ENCODE peak calls at places on chromosomes 1 and 21, in seven cellular contexts. K is T-helper 1 cell; V is NCI-H345; T is cardiac muscle cell; A is cardiac septum; I is stimulated activated CD4-positive, alpha-beta T cell treated with anti-CD3 and anti-CD28 coated beads, TNF-alpha, amount 100 ng/mL, for 24 hours; L is HCT116. J is an unnamed sample.

GRCh38 chr1:43034778-43035177 is 76.1 kb upstream of the SLC2A1 start:
- DNase-seq in V (no peak), I (no peak), L (no peak), K (no peak), A (no peak), T (no peak), J (no peak)

GRCh38 chr1:154463512-154463990 is 38.5 kb upstream of the TDRD10 start:
- DNase-seq in L (no peak), T (no peak), I (peak; percentile 34), A (peak; percentile 56), K (peak; percentile 32), V (no peak), J (no peak)

GRCh38 chr1:10915594-10915993 is 96.9 kb upstream of the TARDBP start:
- DNase-seq in T (no peak), V (no peak), I (no peak), L (no peak), A (no peak), K (no peak), J (no peak)

GRCh38 chr1:225454733-225455132 is 26.9 kb upstream of the LBR start:
- DNase-seq in K (no peak), I (peak; percentile 88), A (no peak), T (peak; percentile 69), V (peak; percentile 60), L (peak; percentile 62), J (peak; percentile 82)

GRCh38 chr1:29157269-29157601 is 24.5 kb downstream of the SRSF4 start:
- DNase-seq in A (no peak), L (no peak), V (no peak), K (no peak), T (no peak), I (no peak), J (no peak)

GRCh38 chr1:76881726-76882125 is 14.4 kb downstream of the ST6GALNAC5 start:
- DNase-seq in V (no peak), A (no peak), I (no peak), K (no peak), L (no peak), T (no peak), J (no peak)

GRCh38 chr1:178258521-178258920 is 164.6 kb downstream of the RASAL2 start:
- DNase-seq in T (no peak), I (no peak), V (no peak), A (no peak), L (no peak), K (no peak), J (no peak)

GRCh38 chr21:26918318-26919065 is 48.4 kb downstream of the ADAMTS5 start:
- DNase-seq in I (no peak), L (no peak), K (no peak), A (no peak), T (peak; percentile 3), V (no peak), J (no peak)

GRCh38 chr1:109756848-109757521 is 6.7 kb downstream of the EPS8L3 start:
- DNase-seq in I (no peak), T (no peak), V (no peak), K (no peak), L (no peak), A (no peak), J (no peak)

GRCh38 chr1:203672354-203672753 is 45.7 kb downstream of the ATP2B4 start:
- DNase-seq in V (no peak), L (no peak), A (peak; percentile 84), T (peak; percentile 71), I (no peak), K (no peak), J (no peak)

GRCh38 chr1:186244825-186245224 is 130.2 kb downstream of the TPR start:
- DNase-seq in T (peak; percentile 43), V (no peak), L (no peak), I (no peak), K (no peak), A (no peak), J (no peak)

GRCh38 chr1:235101558-235102258 is 26.9 kb downstream of the TOMM20 start:
- DNase-seq in K (no peak), A (no peak), V (no peak), I (no peak), L (no peak), T (no peak), J (no peak)

GRCh38 chr1:173503391-173503790 is 26.3 kb downstream of the PRDX6 start:
- DNase-seq in I (no peak), L (no peak), A (no peak), K (no peak), T (peak; percentile 68), V (peak; percentile 54), J (no peak)

GRCh38 chr1:110671323-110671722 is 3.4 kb downstream of the KCNA3 start:
- DNase-seq in L (no peak), A (no peak), K (no peak), V (peak; percentile 3), T (no peak), I (no peak), J (no peak)

GRCh38 chr21:45894107-45894810 is 87.3 kb upstream of the COL6A1 start:
- DNase-seq in L (no peak), K (no peak), A (no peak), T (peak; percentile 81), I (no peak), V (no peak), J (no peak)

GRCh38 chr1:101769520-101769919 is 227.2 kb downstream of the OLFM3 start:
- DNase-seq in I (no peak), A (no peak), T (peak; percentile 12), L (no peak), V (peak; percentile 3), K (no peak), J (no peak)

GRCh38 chr1:51518033-51518729 is 885 bp downstream of the EPS15 start:
- DNase-seq in K (peak; percentile 33), A (peak; percentile 84), L (no peak), I (no peak), V (peak; percentile 63), T (peak; percentile 34), J (peak; percentile 38)

GRCh38 chr1:36653850-36654249 is 171.1 kb upstream of the CSF3R start:
- DNase-seq in T (peak; percentile 82), A (peak; percentile 75), L (no peak), V (peak; percentile 5), I (no peak), K (no peak), J (no peak)

GRCh38 chr1:167130782-167131520 is 37.1 kb downstream of the STYXL2 start:
- DNase-seq in T (no peak), L (no peak), A (no peak), K (no peak), I (no peak), V (no peak), J (no peak)

GRCh38 chr1:220700591-220701179 is 10.5 kb downstream of the C1orf115 start:
- DNase-seq in A (no peak), K (no peak), I (no peak), V (peak; percentile 29), T (peak; percentile 64), L (no peak), J (no peak)

GRCh38 chr1:244341455-244342450 is 110.0 kb downstream of the ADSS2 start:
- DNase-seq in A (no peak), L (no peak), T (peak; percentile 27), K (no peak), I (no peak), V (peak; percentile 83), J (peak; percentile 15)

GRCh38 chr21:44939532-44940115 is at the start of gene SLX9:
- DNase-seq in T (peak; percentile 86), V (peak; percentile 92), L (peak; percentile 48), K (peak; percentile 63), A (peak; percentile 85), I (peak; percentile 62), J (peak; percentile 61)

GRCh38 chr1:116255486-116255885 is 117.6 kb upstream of the ATP1A1 start:
- DNase-seq in L (no peak), V (no peak), A (no peak), I (no peak), K (no peak), T (no peak), J (no peak)

GRCh38 chr1:147334292-147334691 is 91.8 kb downstream of the CHD1L start:
- DNase-seq in T (peak; percentile 3), V (no peak), A (no peak), L (no peak), K (no peak), I (no peak), J (no peak)

GRCh38 chr1:156337052-156337887 is 822 bp downstream of the CCT3 start:
- DNase-seq in I (no peak), A (no peak), K (no peak), L (no peak), V (no peak), T (no peak), J (no peak)

GRCh38 chr1:154803203-154803920 is 66.7 kb downstream of the KCNN3 start:
- DNase-seq in T (no peak), I (no peak), K (no peak), A (no peak), V (no peak), L (no peak), J (no peak)